ENCODE peak calls at places on chromosomes 4 and X, in eight cellular contexts. One of them, this sample, is unnamed.

GRCh38 chr4:97819314-97819713 is 324.0 kb downstream of the STPG2 start:
- DNase-seq in sciatic nerve: no peak
- DNase-seq in HFF-Myc: no peak
- DNase-seq in NCI-H2081: no peak
- DNase-seq in skeletal muscle cell: no peak
- DNase-seq in left lobe of liver: no peak
- DNase-seq in PC-3: peak; percentile 49
- DNase-seq in ureter: no peak
- DNase-seq in this sample: no peak

GRCh38 chrX:103779156-103779555 is 2.5 kb downstream of the PLP1 start:
- DNase-seq in sciatic nerve: no peak
- DNase-seq in HFF-Myc: no peak
- DNase-seq in NCI-H2081: peak; percentile 63
- DNase-seq in skeletal muscle cell: no peak
- DNase-seq in left lobe of liver: no peak
- DNase-seq in PC-3: no peak
- DNase-seq in ureter: no peak
- DNase-seq in this sample: peak; percentile 15

GRCh38 chrX:24594531-24594930 is 52.6 kb downstream of the PCYT1B start:
- DNase-seq in sciatic nerve: no peak
- DNase-seq in HFF-Myc: no peak
- DNase-seq in NCI-H2081: no peak
- DNase-seq in skeletal muscle cell: no peak
- DNase-seq in left lobe of liver: no peak
- DNase-seq in PC-3: no peak
- DNase-seq in ureter: no peak
- DNase-seq in this sample: no peak

GRCh38 chr4:73917081-73917501 is 47.9 kb downstream of the CXCL1 start:
- DNase-seq in sciatic nerve: no peak
- DNase-seq in HFF-Myc: peak; percentile 80
- DNase-seq in NCI-H2081: no peak
- DNase-seq in skeletal muscle cell: peak; percentile 89
- DNase-seq in left lobe of liver: no peak
- DNase-seq in PC-3: peak; percentile 94
- DNase-seq in ureter: no peak
- DNase-seq in this sample: no peak

GRCh38 chr4:76747613-76748012 is 150.3 kb downstream of the SOWAHB start:
- DNase-seq in sciatic nerve: no peak
- DNase-seq in HFF-Myc: no peak
- DNase-seq in NCI-H2081: no peak
- DNase-seq in skeletal muscle cell: no peak
- DNase-seq in left lobe of liver: no peak
- DNase-seq in PC-3: no peak
- DNase-seq in ureter: no peak
- DNase-seq in this sample: no peak

GRCh38 chr4:2837904-2838496 is 5.6 kb upstream of the ADD1 start:
- DNase-seq in sciatic nerve: peak; percentile 69
- DNase-seq in HFF-Myc: no peak
- DNase-seq in NCI-H2081: no peak
- DNase-seq in skeletal muscle cell: no peak
- DNase-seq in left lobe of liver: peak; percentile 44
- DNase-seq in PC-3: no peak
- DNase-seq in ureter: peak; percentile 58
- DNase-seq in this sample: no peak

GRCh38 chrX:10756365-10756915 is 136.1 kb upstream of the MID1 start:
- DNase-seq in sciatic nerve: no peak
- DNase-seq in HFF-Myc: peak; percentile 52
- DNase-seq in NCI-H2081: no peak
- DNase-seq in skeletal muscle cell: peak; percentile 82
- DNase-seq in left lobe of liver: no peak
- DNase-seq in PC-3: peak; percentile 73
- DNase-seq in ureter: no peak
- DNase-seq in this sample: peak; percentile 0

GRCh38 chr4:74623041-74623440 is 171.3 kb downstream of the BTC start:
- DNase-seq in sciatic nerve: no peak
- DNase-seq in HFF-Myc: peak; percentile 36
- DNase-seq in NCI-H2081: peak; percentile 54
- DNase-seq in skeletal muscle cell: no peak
- DNase-seq in left lobe of liver: no peak
- DNase-seq in PC-3: peak; percentile 77
- DNase-seq in ureter: no peak
- DNase-seq in this sample: peak; percentile 82

GRCh38 chr4:26412381-26413372 is 77.6 kb downstream of the CCKAR start:
- DNase-seq in sciatic nerve: no peak
- DNase-seq in HFF-Myc: no peak
- DNase-seq in NCI-H2081: no peak
- DNase-seq in skeletal muscle cell: no peak
- DNase-seq in left lobe of liver: peak; percentile 88
- DNase-seq in PC-3: no peak
- DNase-seq in ureter: peak; percentile 48
- DNase-seq in this sample: no peak

GRCh38 chr4:141711211-141711610 is 74.8 kb downstream of the IL15 start:
- DNase-seq in sciatic nerve: no peak
- DNase-seq in HFF-Myc: no peak
- DNase-seq in NCI-H2081: no peak
- DNase-seq in skeletal muscle cell: no peak
- DNase-seq in left lobe of liver: no peak
- DNase-seq in PC-3: peak; percentile 61
- DNase-seq in ureter: no peak
- DNase-seq in this sample: peak; percentile 43

GRCh38 chrX:154531626-154532025 is 15.0 kb downstream of the G6PD start:
- DNase-seq in sciatic nerve: no peak
- DNase-seq in HFF-Myc: no peak
- DNase-seq in NCI-H2081: no peak
- DNase-seq in skeletal muscle cell: no peak
- DNase-seq in left lobe of liver: no peak
- DNase-seq in PC-3: no peak
- DNase-seq in ureter: no peak
- DNase-seq in this sample: no peak

GRCh38 chrX:53682885-53683555 is 3.5 kb downstream of the HUWE1 start:
- DNase-seq in sciatic nerve: no peak
- DNase-seq in HFF-Myc: no peak
- DNase-seq in NCI-H2081: peak; percentile 51
- DNase-seq in skeletal muscle cell: peak; percentile 8
- DNase-seq in left lobe of liver: no peak
- DNase-seq in PC-3: peak; percentile 43
- DNase-seq in ureter: no peak
- DNase-seq in this sample: peak; percentile 73

GRCh38 chr4:65911720-65912119 is 241.4 kb upstream of the EPHA5 start:
- DNase-seq in sciatic nerve: no peak
- DNase-seq in HFF-Myc: no peak
- DNase-seq in NCI-H2081: no peak
- DNase-seq in skeletal muscle cell: no peak
- DNase-seq in left lobe of liver: no peak
- DNase-seq in PC-3: no peak
- DNase-seq in ureter: no peak
- DNase-seq in this sample: no peak

GRCh38 chrX:40099046-40099968 is 1.5 kb upstream of the BCOR start:
- DNase-seq in sciatic nerve: peak; percentile 68
- DNase-seq in HFF-Myc: no peak
- DNase-seq in NCI-H2081: peak; percentile 60
- DNase-seq in skeletal muscle cell: no peak
- DNase-seq in left lobe of liver: no peak
- DNase-seq in PC-3: no peak
- DNase-seq in ureter: no peak
- DNase-seq in this sample: peak; percentile 84

GRCh38 chrX:40154853-40155616 is 57.3 kb upstream of the BCOR start:
- DNase-seq in sciatic nerve: peak; percentile 87
- DNase-seq in HFF-Myc: no peak
- DNase-seq in NCI-H2081: peak; percentile 79
- DNase-seq in skeletal muscle cell: no peak
- DNase-seq in left lobe of liver: peak; percentile 87
- DNase-seq in PC-3: peak; percentile 31
- DNase-seq in ureter: no peak
- DNase-seq in this sample: peak; percentile 88

GRCh38 chrX:70769659-70770232 is 138.8 kb downstream of the TEX11 start:
- DNase-seq in sciatic nerve: no peak
- DNase-seq in HFF-Myc: no peak
- DNase-seq in NCI-H2081: no peak
- DNase-seq in skeletal muscle cell: no peak
- DNase-seq in left lobe of liver: no peak
- DNase-seq in PC-3: peak; percentile 43
- DNase-seq in ureter: no peak
- DNase-seq in this sample: peak; percentile 43

GRCh38 chrX:56833626-56834025 is 104.6 kb downstream of the NBDY start:
- DNase-seq in sciatic nerve: no peak
- DNase-seq in HFF-Myc: no peak
- DNase-seq in NCI-H2081: no peak
- DNase-seq in skeletal muscle cell: no peak
- DNase-seq in left lobe of liver: no peak
- DNase-seq in PC-3: no peak
- DNase-seq in ureter: no peak
- DNase-seq in this sample: no peak

GRCh38 chrX:48945517-48946348 is 11.7 kb downstream of the OTUD5 start:
- DNase-seq in sciatic nerve: peak; percentile 63
- DNase-seq in HFF-Myc: no peak
- DNase-seq in NCI-H2081: peak; percentile 19
- DNase-seq in skeletal muscle cell: no peak
- DNase-seq in left lobe of liver: no peak
- DNase-seq in PC-3: peak; percentile 53
- DNase-seq in ureter: peak; percentile 54
- DNase-seq in this sample: peak; percentile 67

GRCh38 chr4:89152972-89153371 is 41.6 kb downstream of the TIGD2 start:
- DNase-seq in sciatic nerve: no peak
- DNase-seq in HFF-Myc: no peak
- DNase-seq in NCI-H2081: peak; percentile 63
- DNase-seq in skeletal muscle cell: no peak
- DNase-seq in left lobe of liver: no peak
- DNase-seq in PC-3: no peak
- DNase-seq in ureter: no peak
- DNase-seq in this sample: peak; percentile 36

GRCh38 chrX:109862386-109862910 is 129.4 kb upstream of the ACSL4 start:
- DNase-seq in sciatic nerve: no peak
- DNase-seq in HFF-Myc: no peak
- DNase-seq in NCI-H2081: no peak
- DNase-seq in skeletal muscle cell: no peak
- DNase-seq in left lobe of liver: no peak
- DNase-seq in PC-3: peak; percentile 55
- DNase-seq in ureter: no peak
- DNase-seq in this sample: peak; percentile 3

GRCh38 chr4:11599044-11599443 is 170.3 kb upstream of the HS3ST1 start:
- DNase-seq in sciatic nerve: no peak
- DNase-seq in HFF-Myc: no peak
- DNase-seq in NCI-H2081: no peak
- DNase-seq in skeletal muscle cell: no peak
- DNase-seq in left lobe of liver: no peak
- DNase-seq in PC-3: peak; percentile 53
- DNase-seq in ureter: no peak
- DNase-seq in this sample: peak; percentile 70

GRCh38 chrX:95367286-95367685 is 1317.4 kb upstream of the DIAPH2 start:
- DNase-seq in sciatic nerve: no peak
- DNase-seq in HFF-Myc: no peak
- DNase-seq in NCI-H2081: no peak
- DNase-seq in skeletal muscle cell: no peak
- DNase-seq in left lobe of liver: no peak
- DNase-seq in PC-3: no peak
- DNase-seq in ureter: no peak
- DNase-seq in this sample: no peak

GRCh38 chr4:131348258-131348657 is 1800.8 kb upstream of the PCDH10 start:
- DNase-seq in sciatic nerve: no peak
- DNase-seq in HFF-Myc: no peak
- DNase-seq in NCI-H2081: no peak
- DNase-seq in skeletal muscle cell: no peak
- DNase-seq in left lobe of liver: no peak
- DNase-seq in PC-3: no peak
- DNase-seq in ureter: no peak
- DNase-seq in this sample: peak; percentile 2

GRCh38 chr4:55078987-55079386 is 46.4 kb downstream of the KDR start:
- DNase-seq in sciatic nerve: peak; percentile 63
- DNase-seq in HFF-Myc: no peak
- DNase-seq in NCI-H2081: no peak
- DNase-seq in skeletal muscle cell: peak; percentile 54
- DNase-seq in left lobe of liver: no peak
- DNase-seq in PC-3: peak; percentile 64
- DNase-seq in ureter: no peak
- DNase-seq in this sample: no peak

GRCh38 chr4:2565533-2565932 is 29.1 kb downstream of the FAM193A start:
- DNase-seq in sciatic nerve: no peak
- DNase-seq in HFF-Myc: no peak
- DNase-seq in NCI-H2081: no peak
- DNase-seq in skeletal muscle cell: no peak
- DNase-seq in left lobe of liver: no peak
- DNase-seq in PC-3: no peak
- DNase-seq in ureter: no peak
- DNase-seq in this sample: no peak

GRCh38 chrX:100710816-100711215 is 21.1 kb downstream of the SYTL4 start:
- DNase-seq in sciatic nerve: no peak
- DNase-seq in HFF-Myc: no peak
- DNase-seq in NCI-H2081: no peak
- DNase-seq in skeletal muscle cell: no peak
- DNase-seq in left lobe of liver: no peak
- DNase-seq in PC-3: no peak
- DNase-seq in ureter: no peak
- DNase-seq in this sample: no peak

GRCh38 chr4:109462802-109463201 is 29.2 kb downstream of the SEC24B start:
- DNase-seq in sciatic nerve: no peak
- DNase-seq in HFF-Myc: no peak
- DNase-seq in NCI-H2081: no peak
- DNase-seq in skeletal muscle cell: peak; percentile 24
- DNase-seq in left lobe of liver: no peak
- DNase-seq in PC-3: no peak
- DNase-seq in ureter: no peak
- DNase-seq in this sample: no peak

GRCh38 chr4:186942745-186943606 is 219.3 kb upstream of the FAT1 start:
- DNase-seq in sciatic nerve: peak; percentile 72
- DNase-seq in HFF-Myc: no peak
- DNase-seq in NCI-H2081: peak; percentile 34
- DNase-seq in skeletal muscle cell: no peak
- DNase-seq in left lobe of liver: no peak
- DNase-seq in PC-3: no peak
- DNase-seq in ureter: no peak
- DNase-seq in this sample: no peak

GRCh38 chr4:152304220-152304619 is 231.7 kb downstream of the FBXW7 start:
- DNase-seq in sciatic nerve: no peak
- DNase-seq in HFF-Myc: no peak
- DNase-seq in NCI-H2081: no peak
- DNase-seq in skeletal muscle cell: peak; percentile 55
- DNase-seq in left lobe of liver: no peak
- DNase-seq in PC-3: peak; percentile 50
- DNase-seq in ureter: no peak
- DNase-seq in this sample: peak; percentile 74